ENCODE peak calls at places on chromosomes 3 and 15, in nine cellular contexts. F is cerebellar nuclear complex; X is hepatocyte; M is CD4-positive, alpha-beta T cell; P is SW 1271; T is foreskin fibroblast; Y is stimulated activated CD8-positive, alpha-beta memory T cell treated with anti-CD3 and anti-CD28 coated beads, Interleukin-7, amount 100 ng/mL, for 1 hour; J is NAMALWA; I is T1000. U is an unnamed sample.
A peak's percentile ranks its signal among the peaks of the same experiment; 100 is the strongest.

GRCh38 chr3:72782521-72782920 is 65.7 kb downstream of the SHQ1 start:
- DNase-seq in P (no peak), I (no peak), Y (no peak), T (no peak), F (no peak), J (no peak), X (no peak), M (no peak), U (no peak)

GRCh38 chr15:60408438-60409105 is 10.8 kb upstream of the ANXA2 start:
- DNase-seq in J (peak; percentile 28), M (no peak), T (peak; percentile 75), F (no peak), I (no peak), P (peak; percentile 54), Y (no peak), X (no peak), U (no peak)

GRCh38 chr15:76904461-76905012 is 603 bp downstream of the SCAPER start:
- DNase-seq in P (peak; percentile 20), X (peak; percentile 71), M (no peak), F (peak; percentile 25), Y (no peak), I (peak; percentile 26), J (peak; percentile 58), T (no peak), U (peak; percentile 29)

GRCh38 chr3:146503459-146504202 is 34.3 kb upstream of the PLSCR2 start:
- DNase-seq in M (no peak), F (no peak), T (peak; percentile 65), P (no peak), Y (no peak), J (no peak), X (peak; percentile 47), I (peak; percentile 43), U (no peak)

GRCh38 chr3:192449036-192449435 is 278.3 kb downstream of the FGF12 start:
- DNase-seq in J (peak; percentile 11), M (no peak), I (no peak), F (no peak), T (no peak), P (no peak), Y (no peak), X (no peak), U (no peak)

GRCh38 chr3:126197854-126198584 is 17.6 kb upstream of the ALDH1L1 start:
- DNase-seq in I (peak; percentile 43), J (peak; percentile 83), X (peak; percentile 80), P (peak; percentile 17), M (peak; percentile 27), T (peak; percentile 48), Y (no peak), F (peak; percentile 38), U (peak; percentile 50)

GRCh38 chr15:48411971-48412591 is 80.9 kb downstream of the DUT start:
- DNase-seq in T (no peak), F (no peak), J (no peak), M (no peak), X (no peak), Y (no peak), I (peak; percentile 24), P (no peak), U (no peak)

GRCh38 chr15:66864086-66864830 is 162.2 kb downstream of the SMAD6 start:
- DNase-seq in P (no peak), T (no peak), F (no peak), X (no peak), I (no peak), J (no peak), M (no peak), Y (no peak), U (no peak)

GRCh38 chr3:100563228-100563627 is 46.2 kb upstream of the ADGRG7 start:
- DNase-seq in Y (no peak), I (no peak), T (no peak), P (no peak), M (no peak), J (no peak), X (no peak), F (no peak), U (no peak)

GRCh38 chr3:23495507-23495906 is 292.4 kb downstream of the UBE2E2 start:
- DNase-seq in Y (no peak), M (no peak), P (no peak), T (peak; percentile 49), I (no peak), F (no peak), X (no peak), J (no peak), U (no peak)

GRCh38 chr15:63476229-63476632 is 28.2 kb upstream of the USP3 start:
- DNase-seq in I (peak; percentile 46), P (peak; percentile 22), F (no peak), X (peak; percentile 71), Y (no peak), T (peak; percentile 96), M (no peak), J (no peak), U (no peak)

GRCh38 chr15:76376816-76377215 is 40.2 kb downstream of the ISL2 start:
- DNase-seq in I (no peak), F (no peak), T (no peak), P (no peak), M (no peak), Y (no peak), X (no peak), J (no peak), U (no peak)

U was measured in globus pallidus.